ENCODE peak calls at places on chromosomes 7 and 10, in seven cellular contexts. J is uterus, A is suprapubic skin, M is transverse colon, I is ovary, C is K562, Y is body of pancreas. P is an unnamed sample.

GRCh38 chr7:75596727-75597614 is 104.9 kb downstream of the SPDYE5 start:
- DNase-seq in C (peak; percentile 68), J (no peak), I (no peak), A (no peak), Y (no peak), M (no peak), P (no peak)

GRCh38 chr10:50561266-50561665 is 62.5 kb downstream of the SGMS1 start:
- DNase-seq in J (no peak), Y (peak; percentile 15), A (no peak), M (no peak), C (no peak), I (no peak), P (no peak)

GRCh38 chr7:30115709-30116297 is 19.0 kb upstream of the MTURN start:
- DNase-seq in J (no peak), M (no peak), I (no peak), C (no peak), Y (no peak), A (no peak), P (no peak)

GRCh38 chr7:155980841-155981240 is 168.6 kb upstream of the SHH start:
- DNase-seq in J (no peak), A (peak; percentile 52), Y (no peak), C (no peak), M (no peak), I (no peak), P (no peak)

GRCh38 chr7:105866124-105866801 is 10.1 kb downstream of the ATXN7L1 start:
- DNase-seq in Y (no peak), J (no peak), M (no peak), A (no peak), C (no peak), I (no peak), P (no peak)

GRCh38 chr7:45880433-45880860 is 7.6 kb upstream of the CCDC201 start:
- DNase-seq in I (no peak), M (no peak), Y (no peak), A (no peak), J (no peak), C (no peak), P (no peak)

GRCh38 chr7:127872122-127872521 is 159.1 kb downstream of the LRRC4 start:
- DNase-seq in Y (no peak), I (no peak), A (no peak), M (no peak), J (no peak), C (no peak), P (no peak)

GRCh38 chr7:48084727-48085432 is 4.2 kb upstream of the UPP1 start:
- DNase-seq in J (peak; percentile 76), I (peak; percentile 68), Y (peak; percentile 75), M (peak; percentile 64), A (no peak), C (peak; percentile 80), P (peak; percentile 48)

GRCh38 chr7:66693331-66693730 is 47.2 kb upstream of the RABGEF1 start:
- DNase-seq in M (no peak), C (no peak), Y (no peak), J (no peak), I (no peak), A (no peak), P (no peak)

GRCh38 chr7:36945612-36946400 is 221.5 kb upstream of the AOAH start:
- DNase-seq in Y (peak; percentile 91), I (no peak), M (peak; percentile 43), A (no peak), C (no peak), J (no peak), P (no peak)

GRCh38 chr7:762891-763290 is 35.8 kb upstream of the PRKAR1B start:
- DNase-seq in Y (no peak), M (no peak), I (no peak), A (no peak), J (no peak), C (no peak), P (no peak)

GRCh38 chr10:11242443-11243386 is 225.0 kb downstream of the CELF2 start:
- DNase-seq in I (peak; percentile 65), J (no peak), Y (no peak), A (no peak), C (no peak), M (peak; percentile 59), P (no peak)

GRCh38 chr10:124172241-124172661 is 78.9 kb upstream of the CHST15 start:
- DNase-seq in M (no peak), Y (no peak), A (no peak), C (no peak), I (peak; percentile 75), J (no peak), P (no peak)

GRCh38 chr7:55104123-55104522 is 85.3 kb downstream of the EGFR start:
- DNase-seq in A (no peak), J (no peak), I (no peak), Y (no peak), M (no peak), C (no peak), P (no peak)

GRCh38 chr10:43212043-43212721 is 54.7 kb downstream of the RASGEF1A start:
- DNase-seq in C (no peak), M (no peak), Y (no peak), J (no peak), A (peak; percentile 71), I (no peak), P (no peak)

GRCh38 chr10:112792487-112793196 is 157.4 kb upstream of the TCF7L2 start:
- DNase-seq in A (no peak), Y (no peak), M (peak; percentile 70), J (peak; percentile 61), I (no peak), C (no peak), P (peak; percentile 40)

GRCh38 chr10:4470231-4470840 is 355.7 kb upstream of the AKR1E2 start:
- DNase-seq in M (no peak), C (no peak), J (no peak), Y (no peak), I (no peak), A (no peak), P (no peak)

GRCh38 chr7:100964630-100965029 is 4.7 kb upstream of the MUC12 start:
- DNase-seq in C (no peak), I (no peak), M (no peak), A (no peak), J (no peak), Y (no peak), P (no peak)

GRCh38 chr7:100967292-100967863 is 2.0 kb upstream of the MUC12 start:
- DNase-seq in I (no peak), J (no peak), Y (no peak), C (peak; percentile 24), M (peak; percentile 47), A (no peak), P (no peak)

GRCh38 chr7:100965051-100965722 is 4.2 kb upstream of the MUC12 start:
- DNase-seq in A (no peak), M (no peak), C (peak; percentile 22), J (no peak), I (no peak), Y (no peak), P (no peak)

GRCh38 chr7:100966542-100967291 is 2.6 kb upstream of the MUC12 start:
- DNase-seq in I (no peak), Y (no peak), A (peak; percentile 84), C (no peak), J (no peak), M (peak; percentile 61), P (no peak)

DNA sequence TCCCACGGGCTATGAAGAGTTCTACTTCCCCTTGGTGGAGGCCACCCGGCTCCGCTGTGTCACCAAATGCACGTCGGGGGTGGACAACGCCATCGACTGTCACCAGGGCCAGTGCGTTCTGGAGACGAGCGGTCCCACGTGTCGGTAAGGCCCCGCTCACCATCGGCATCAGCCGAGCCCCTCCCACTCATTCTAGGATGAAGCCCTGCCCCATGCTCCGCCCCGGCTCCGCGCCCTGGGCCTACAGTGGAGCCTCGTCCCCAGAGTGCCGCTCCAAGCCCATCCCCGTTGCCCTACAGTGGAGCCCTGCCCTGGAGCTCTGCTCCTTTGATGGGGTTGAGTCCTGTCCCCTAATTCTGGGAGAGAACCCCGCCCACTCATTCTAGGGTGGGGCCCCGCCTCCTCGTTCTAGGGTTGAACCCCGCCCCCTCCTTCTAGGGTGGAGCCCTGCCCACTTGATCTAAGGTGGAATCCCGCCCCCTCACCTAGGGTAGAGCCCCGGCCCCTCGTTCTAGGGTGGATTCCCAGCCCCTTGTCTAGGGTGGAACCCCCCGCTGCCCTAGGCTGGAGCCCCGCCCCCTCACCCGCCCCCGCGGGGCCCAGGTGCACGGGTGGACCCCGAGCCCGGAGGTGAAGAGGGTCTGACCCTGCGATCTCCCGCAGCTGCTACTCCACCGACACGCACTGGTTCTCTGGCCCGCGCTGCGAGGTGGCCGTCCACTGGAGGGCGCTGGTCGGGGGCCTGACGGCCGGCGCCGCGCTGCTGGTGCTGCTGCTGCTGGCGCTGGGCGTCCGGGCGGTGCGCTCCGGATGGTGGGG is 3.4 kb upstream of the MUC12 start:
- DNase-seq in Y (peak; percentile 70), I (peak; percentile 70), C (peak; percentile 95), M (peak; percentile 91), J (peak; percentile 39), A (peak; percentile 85), P (peak; percentile 24)
- TF ChIP-seq CTCF in Y (peak; percentile 69), I (peak; percentile 36), C (peak; percentile 98), M (peak; percentile 80), J (peak; percentile 61), A (peak; percentile 37), P (peak; percentile 41)

GRCh38 chr10:99983280-99983988 is 26.3 kb downstream of the DNMBP start:
- DNase-seq in C (peak; percentile 47), M (no peak), I (peak; percentile 57), Y (no peak), J (peak; percentile 62), A (no peak), P (peak; percentile 11)
- TF ChIP-seq POLR2A in C (no peak), M (no peak), I (no peak), Y (no peak), J (no peak), A (no peak), P (no peak)

DNA sequence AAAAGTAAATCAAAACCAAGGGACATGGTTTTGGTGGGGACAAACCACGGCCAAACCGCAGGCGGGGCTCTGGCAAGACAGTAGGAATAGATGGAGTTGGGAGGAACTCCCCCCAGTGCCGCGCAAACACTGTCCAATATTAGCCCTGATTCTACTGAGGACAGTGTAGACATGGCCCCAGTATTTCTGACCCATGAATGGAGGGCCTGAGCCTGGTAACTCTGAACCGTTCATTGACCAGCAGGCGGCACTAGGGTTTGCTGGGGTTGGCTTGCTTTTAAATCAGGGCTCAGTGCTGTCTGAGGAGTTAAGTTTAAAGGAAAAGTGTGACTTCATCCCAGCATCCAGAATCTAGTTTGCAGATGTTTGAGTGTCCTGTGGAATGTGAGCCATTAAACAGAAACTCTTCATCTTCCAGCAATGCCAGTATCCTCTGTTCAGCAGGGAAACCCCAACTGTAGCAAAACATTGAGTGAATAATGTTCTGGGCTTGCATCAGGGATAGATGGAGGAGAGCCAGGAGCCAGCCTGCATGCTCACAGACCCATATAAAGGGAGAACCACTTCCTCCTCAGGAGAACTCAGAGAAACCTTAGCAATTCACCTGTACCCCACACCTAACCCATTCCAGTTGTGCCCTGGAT is 147.4 kb upstream of the PRSS58 start:
- DNase-seq in I (no peak), A (no peak), J (no peak), M (no peak), C (no peak), Y (no peak), P (no peak)
- TF ChIP-seq CTCF in I (no peak), A (no peak), J (no peak), M (no peak), C (no peak), Y (no peak), P (no peak)

DNA sequence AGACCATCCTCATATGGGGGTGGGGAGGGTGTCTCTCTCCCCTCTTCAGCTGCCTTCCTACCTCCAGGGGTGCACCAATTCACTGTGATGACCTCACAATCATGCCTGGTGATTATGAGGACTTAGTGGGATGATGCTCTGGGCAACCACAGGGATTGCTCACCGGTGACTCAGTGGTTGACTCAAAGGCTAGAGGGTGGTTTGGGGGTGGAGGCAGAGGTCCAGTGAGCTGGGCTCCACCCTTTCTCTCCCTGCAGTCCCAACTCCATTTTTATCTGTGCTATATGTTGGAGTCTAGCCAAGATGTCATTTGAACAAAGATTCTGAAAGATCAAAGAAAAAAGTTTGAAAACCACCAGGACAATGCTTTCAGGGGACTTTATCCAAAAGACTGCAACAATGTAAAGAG is 286.9 kb downstream of the KCNMA1 start:
- DNase-seq in J (peak; percentile 59), Y (peak; percentile 41), A (no peak), C (peak; percentile 51), M (no peak), I (no peak), P (peak; percentile 50)
- TF ChIP-seq POLR2A in J (no peak), Y (no peak), A (no peak), C (no peak), M (no peak), I (no peak), P (no peak)